ENCODE peak calls at places on chromosomes 3 and 15, in five cellular contexts. F is GM12891, I is stomach, H is sigmoid colon, C is transverse colon. S is an unnamed sample.

GRCh38 chr15:70799667-70800450 is 36.5 kb upstream of the UACA start:
- DNase-seq in I (peak; percentile 34), C (no peak), F (no peak), H (no peak), S (no peak)

GRCh38 chr15:101427606-101428487 is 61.7 kb downstream of the PCSK6 start:
- DNase-seq in I (peak; percentile 18), H (no peak), C (no peak), F (no peak), S (no peak)

GRCh38 chr3:97901327-97902295 is 70.6 kb downstream of the RIOX2 start:
- DNase-seq in H (no peak), I (no peak), C (peak; percentile 7), F (no peak), S (no peak)

GRCh38 chr3:123561188-123561587 is 23.7 kb downstream of the HACD2 start:
- DNase-seq in F (no peak), I (no peak), H (no peak), C (no peak), S (no peak)

GRCh38 chr3:190319660-190320059 is 2.6 kb downstream of the CLDN1 start:
- DNase-seq in H (no peak), C (no peak), I (no peak), F (no peak), S (no peak)

GRCh38 chr15:65060641-65061397 is 7.0 kb downstream of the RASL12 start:
- DNase-seq in F (no peak), I (no peak), H (peak; percentile 72), C (no peak), S (no peak)

GRCh38 chr3:155106059-155106458 is 25.9 kb downstream of the MME start:
- DNase-seq in F (no peak), H (no peak), C (no peak), I (no peak), S (no peak)

GRCh38 chr3:88075061-88075460 is 16.0 kb downstream of the ZNF654 start:
- DNase-seq in F (no peak), C (no peak), H (no peak), I (no peak), S (no peak)

GRCh38 chr3:55405436-55405835 is 81.7 kb downstream of the WNT5A start:
- DNase-seq in H (no peak), C (no peak), I (no peak), F (no peak), S (no peak)

GRCh38 chr3:69865920-69866679 is 126.8 kb downstream of the MITF start:
- DNase-seq in H (peak; percentile 64), I (peak; percentile 83), C (peak; percentile 11), F (no peak), S (no peak)

GRCh38 chr15:45499426-45499825 is 23.1 kb downstream of the SLC30A4 start:
- DNase-seq in C (no peak), H (no peak), F (no peak), I (no peak), S (no peak)

GRCh38 chr3:122947086-122947611 is 80.4 kb downstream of the SEMA5B start:
- DNase-seq in H (no peak), C (no peak), I (no peak), F (no peak), S (no peak)

GRCh38 chr3:100756441-100756840 is 47.1 kb downstream of the TFG start:
- DNase-seq in C (no peak), H (no peak), I (no peak), F (no peak), S (no peak)

GRCh38 chr15:67953286-67953685 is 100.8 kb upstream of the PIAS1 start:
- DNase-seq in C (no peak), F (no peak), I (no peak), H (no peak), S (no peak)

GRCh38 chr3:136819784-136820640 is 1.1 kb downstream of the SLC35G2 start:
- DNase-seq in I (peak; percentile 31), H (peak; percentile 74), C (peak; percentile 29), F (peak; percentile 33), S (peak; percentile 57)

GRCh38 chr15:77025066-77025435 is 30.1 kb downstream of the PSTPIP1 start:
- DNase-seq in F (peak; percentile 11), H (peak; percentile 46), C (no peak), I (no peak), S (no peak)

GRCh38 chr3:109364088-109364487 is 26.7 kb upstream of the DPPA4 start:
- DNase-seq in C (no peak), F (no peak), I (no peak), H (no peak), S (no peak)

GRCh38 chr3:38001456-38002081 is 11.0 kb downstream of the VILL start:
- DNase-seq in F (no peak), C (peak; percentile 11), H (peak; percentile 63), I (peak; percentile 87), S (no peak)

GRCh38 chr3:63986147-63986546 is 37.1 kb downstream of the PSMD6 start:
- DNase-seq in H (no peak), C (no peak), I (no peak), F (no peak), S (no peak)

GRCh38 chr3:154214320-154214719 is 93.1 kb downstream of the ARHGEF26 start:
- DNase-seq in F (no peak), H (no peak), C (no peak), I (no peak), S (no peak)

GRCh38 chr3:110984456-110985250 is 87.0 kb upstream of the NECTIN3 start:
- DNase-seq in H (no peak), I (no peak), F (no peak), C (no peak), S (no peak)

GRCh38 chr3:134282659-134283047 is 32.0 kb upstream of the RYK start:
- DNase-seq in F (no peak), I (no peak), C (no peak), H (no peak), S (no peak)

GRCh38 chr3:15982667-15983145 is 184.9 kb upstream of the ANKRD28 start:
- DNase-seq in I (no peak), C (no peak), F (no peak), H (no peak), S (peak; percentile 81)

GRCh38 chr3:194117114-194117845 is 18.7 kb upstream of the HES1 start:
- DNase-seq in F (no peak), H (no peak), C (peak; percentile 81), I (peak; percentile 81), S (no peak)
- TF ChIP-seq POLR2AphosphoS5 in F (no peak), H (no peak), C (no peak), I (peak; percentile 5), S (no peak)

GRCh38 chr15:85624241-85624855 is 170.4 kb downstream of the KLHL25 start:
- DNase-seq in F (no peak), H (no peak), I (no peak), C (no peak), S (no peak)
- TF ChIP-seq POLR2AphosphoS5 in F (no peak), H (no peak), I (no peak), C (peak; percentile 11), S (no peak)

GRCh38 chr15:48411971-48412591 is 80.9 kb downstream of the DUT start:
- DNase-seq in C (no peak), I (no peak), F (no peak), H (no peak), S (no peak)
- TF ChIP-seq POLR2AphosphoS5 in C (no peak), I (no peak), F (no peak), H (no peak), S (no peak)

GRCh38 chr15:72155021-72155621 is 36.9 kb downstream of the SENP8 start:
- DNase-seq in C (peak; percentile 86), I (peak; percentile 97), F (no peak), H (peak; percentile 83), S (no peak)
- TF ChIP-seq POLR2AphosphoS5 in C (peak; percentile 69), I (peak; percentile 90), F (no peak), H (no peak), S (no peak)

DNA sequence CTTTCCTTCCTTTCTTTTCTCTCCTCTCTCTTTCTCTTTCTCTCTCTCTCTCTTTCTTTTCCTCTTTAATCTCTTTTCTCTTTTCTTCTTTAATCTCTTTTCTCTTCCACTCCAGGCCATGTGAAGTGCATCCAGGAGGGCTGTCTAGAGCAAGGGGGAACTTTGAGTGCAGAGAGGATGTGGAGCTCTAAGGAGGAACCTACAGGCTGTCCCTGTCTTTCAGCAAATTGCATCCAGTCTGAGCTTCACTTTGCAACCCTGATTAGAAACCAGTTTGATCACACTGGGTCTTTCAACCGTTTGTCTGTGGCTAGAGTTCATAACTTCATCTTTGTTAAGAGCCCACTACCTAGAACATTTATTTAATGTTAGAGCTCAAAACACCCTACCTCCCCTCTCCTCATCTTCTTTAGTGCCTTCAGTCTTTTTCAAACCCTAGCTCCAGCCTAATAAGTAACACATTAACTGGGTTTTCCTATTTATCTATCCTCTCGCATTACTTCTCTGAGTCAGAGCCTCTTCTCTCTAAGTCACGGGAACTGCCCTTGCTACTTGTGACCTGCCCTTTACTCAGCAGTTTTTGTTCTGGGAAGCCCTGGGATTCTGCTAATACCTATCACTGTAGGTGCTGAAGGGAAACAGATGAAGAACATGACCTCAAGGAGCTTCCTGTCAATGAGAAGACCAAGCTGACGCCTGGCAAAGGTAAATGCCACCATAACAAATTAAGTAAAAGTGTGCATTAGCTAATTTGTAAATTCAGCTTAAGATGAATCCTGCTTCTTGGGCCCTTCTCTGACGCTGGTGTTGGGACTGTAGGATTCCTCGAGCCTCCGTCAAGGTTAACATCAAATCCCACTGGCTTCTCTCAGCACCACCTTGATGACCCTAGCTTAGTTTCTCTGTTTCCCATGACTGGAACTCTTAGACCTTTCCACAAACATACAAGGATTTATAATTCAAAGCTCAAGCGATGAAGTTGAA is at the start of gene GCNT3:
- DNase-seq in C (peak; percentile 44), I (no peak), F (no peak), H (no peak), S (no peak)
- TF ChIP-seq POLR2AphosphoS5 in C (peak; percentile 89), I (peak; percentile 49), F (no peak), H (no peak), S (no peak)

DNA sequence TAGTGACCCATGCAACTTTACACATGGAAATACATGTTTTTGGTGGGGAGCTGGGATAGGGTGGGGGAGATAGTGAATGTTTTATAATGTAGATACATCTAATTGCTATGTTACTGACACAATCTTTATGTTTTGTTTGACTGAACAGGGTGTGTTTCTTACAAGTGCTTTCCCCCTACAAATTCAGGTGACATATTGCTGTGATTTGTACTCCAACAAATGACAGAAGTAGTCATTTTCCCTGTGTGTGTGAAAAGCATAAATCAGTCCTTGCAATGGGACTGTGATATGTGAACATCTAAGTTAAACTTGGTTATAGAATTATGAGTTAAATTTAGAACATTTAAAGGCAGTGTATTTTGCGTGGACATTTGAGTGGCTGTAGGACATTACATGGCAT is 27.3 kb downstream of the OTOL1 start:
- DNase-seq in F (no peak), I (no peak), H (no peak), C (no peak), S (no peak)
- TF ChIP-seq POLR2AphosphoS5 in F (no peak), I (no peak), H (no peak), C (no peak), S (no peak)